ENCODE peak calls at places on chromosomes 11 and 22, in five cellular contexts. Q, I, S, P and F are unnamed samples.

GRCh38 chr22:37739000-37739399 is 42.2 kb downstream of the TRIOBP start:
- DNase-seq in Q (no peak), I (no peak), S (no peak), P (peak), F (no peak)

GRCh38 chr11:94885133-94885532 is 88.2 kb downstream of the CWC15 start:
- DNase-seq in Q (no peak), I (no peak), S (no peak), P (no peak), F (no peak)

GRCh38 chr22:33780761-33781160 is 139.5 kb downstream of the LARGE1 start:
- DNase-seq in Q (no peak), I (no peak), S (no peak), P (no peak), F (no peak)

GRCh38 chr11:75588067-75588481 is 26.0 kb downstream of the SERPINH1 start:
- DNase-seq in Q (no peak), I (no peak), S (no peak), P (no peak), F (peak)

GRCh38 chr11:97751405-97751804 is 1269.3 kb upstream of the CNTN5 start:
- DNase-seq in Q (no peak), I (no peak), S (no peak), P (peak), F (no peak)

GRCh38 chr22:43110444-43110926 is at the start of gene BIK:
- DNase-seq in Q (no peak), I (peak), S (no peak), P (no peak), F (peak)

GRCh38 chr11:119907122-119907933 is 178.3 kb upstream of the NECTIN1 start:
- DNase-seq in Q (no peak), I (peak), S (no peak), P (no peak), F (no peak)

GRCh38 chr11:68798221-68798813 is 43.4 kb downstream of the CPT1A start:
- DNase-seq in Q (no peak), I (no peak), S (no peak), P (no peak), F (peak)

GRCh38 chr11:17421781-17422180 is 33.3 kb upstream of the KCNJ11 start:
- DNase-seq in Q (no peak), I (no peak), S (no peak), P (no peak), F (no peak)

GRCh38 chr22:33062402-33062801 is 4.2 kb upstream of the SYN3 start:
- DNase-seq in Q (no peak), I (no peak), S (no peak), P (no peak), F (no peak)

GRCh38 chr22:32932176-32932575 is 126.0 kb downstream of the SYN3 start:
- DNase-seq in Q (no peak), I (no peak), S (no peak), P (no peak), F (peak)

GRCh38 chr11:130636672-130637463 is 188.4 kb downstream of the ADAMTS15 start:
- DNase-seq in Q (peak), I (no peak), S (peak), P (no peak), F (peak)

GRCh38 chr22:23182289-23183106 is 2.2 kb downstream of the BCR start:
- DNase-seq in Q (no peak), I (no peak), S (no peak), P (no peak), F (no peak)

GRCh38 chr11:69131644-69132300 is 24.0 kb upstream of the SMIM38 start:
- DNase-seq in Q (peak), I (peak), S (peak), P (peak), F (peak)

GRCh38 chr11:10307411-10308207 is 2.7 kb downstream of the ADM start:
- DNase-seq in Q (peak), I (peak), S (peak), P (peak), F (peak)

GRCh38 chr11:134584706-134585445 is 172.8 kb upstream of the B3GAT1 start:
- DNase-seq in Q (no peak), I (no peak), S (no peak), P (peak), F (no peak)

GRCh38 chr11:69218946-69219720 is 63.4 kb downstream of the SMIM38 start:
- DNase-seq in Q (no peak), I (no peak), S (no peak), P (no peak), F (no peak)

GRCh38 chr22:25564320-25564978 is at the start of gene GRK3:
- DNase-seq in Q (peak), I (peak), S (peak), P (peak), F (no peak)

GRCh38 chr22:47086596-47087248 is 324.3 kb downstream of the TBC1D22A start:
- DNase-seq in Q (no peak), I (no peak), S (no peak), P (no peak), F (peak)

GRCh38 chr22:27456696-27457503 is 344.7 kb downstream of the MN1 start:
- DNase-seq in Q (peak), I (no peak), S (no peak), P (no peak), F (no peak)

GRCh38 chr22:38258895-38259294 is 13.9 kb downstream of the TMEM184B start:
- DNase-seq in Q (peak), I (no peak), S (no peak), P (peak), F (no peak)

GRCh38 chr11:36034572-36035331 is 90.9 kb downstream of the LDLRAD3 start:
- DNase-seq in Q (peak), I (no peak), S (no peak), P (no peak), F (no peak)
- H3K27ac ChIP-seq in Q (no peak), I (no peak), S (no peak), P (no peak), F (no peak)

DNA sequence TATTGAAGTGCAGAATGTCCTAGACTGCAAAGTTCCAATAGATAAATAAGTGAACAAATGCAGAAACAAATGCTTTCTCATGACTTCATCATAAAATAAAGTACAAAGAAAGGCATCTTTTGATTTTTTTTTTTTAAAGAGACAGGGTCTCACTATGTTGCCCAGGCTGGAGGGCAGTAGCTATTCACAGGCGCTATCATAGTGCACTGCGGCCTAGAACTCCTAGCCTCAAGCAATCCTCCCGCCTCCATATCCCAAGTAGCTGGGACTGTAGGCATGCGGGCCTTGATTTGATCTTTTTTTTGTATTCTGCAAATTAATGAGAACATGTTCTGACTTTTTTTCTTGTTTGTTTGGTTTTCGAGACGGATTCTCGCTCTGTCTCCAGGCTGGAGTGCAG is 2.4 kb downstream of the ARCN1 start:
- DNase-seq in Q (no peak), I (no peak), S (no peak), P (no peak), F (no peak)
- H3K27ac ChIP-seq in Q (no peak), I (no peak), S (no peak), P (no peak), F (no peak)

GRCh38 chr11:65612691-65613090 is 1.3 kb downstream of the MAP3K11 start:
- DNase-seq in Q (no peak), I (no peak), S (no peak), P (no peak), F (no peak)

GRCh38 chr11:65609236-65609635 is 4.8 kb downstream of the MAP3K11 start:
- DNase-seq in Q (no peak), I (no peak), S (no peak), P (no peak), F (no peak)

GRCh38 chr11:65609711-65610110 is 4.3 kb downstream of the MAP3K11 start:
- DNase-seq in Q (no peak), I (no peak), S (no peak), P (no peak), F (no peak)

GRCh38 chr11:65611758-65612603 is 2.0 kb downstream of the MAP3K11 start:
- DNase-seq in Q (peak), I (no peak), S (no peak), P (peak), F (no peak)

DNA sequence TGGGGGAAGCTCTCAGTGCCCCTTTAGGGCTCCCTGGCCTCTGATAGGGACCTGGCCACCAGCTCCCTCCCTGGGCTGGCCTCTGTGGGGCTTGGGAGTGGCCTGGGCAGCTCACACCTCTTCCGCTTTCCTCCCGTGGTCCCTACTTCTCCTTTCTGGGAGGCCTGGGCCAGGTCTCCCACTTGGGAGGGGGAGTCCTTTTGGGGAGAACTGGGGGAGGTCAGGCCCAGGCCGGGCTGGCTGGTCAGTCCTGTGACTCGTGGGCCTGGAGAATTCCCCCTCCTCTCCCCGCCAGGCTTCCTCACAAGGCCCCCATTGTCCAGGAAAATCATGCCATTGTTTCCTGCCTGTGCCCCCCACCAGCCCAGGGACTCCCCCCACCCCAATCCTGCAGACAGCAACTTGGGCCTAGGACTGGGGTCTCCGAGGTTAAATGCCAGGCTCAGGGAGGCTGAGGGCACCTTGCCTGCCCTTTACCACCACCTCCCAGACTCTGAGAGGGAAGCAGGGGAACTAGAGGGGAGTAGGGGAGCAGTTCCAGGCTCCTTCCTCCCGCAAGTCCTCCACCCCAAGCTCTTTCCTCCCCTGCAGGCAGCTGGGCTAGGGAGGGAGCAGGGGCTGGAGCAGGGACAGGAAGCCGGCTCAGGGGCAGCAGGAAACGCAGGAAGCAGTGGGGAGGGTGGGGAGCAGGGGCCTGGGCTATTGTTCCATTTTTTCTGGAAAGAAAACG is 2.8 kb downstream of the MAP3K11 start:
- DNase-seq in Q (no peak), I (peak), S (no peak), P (peak), F (no peak)
- H3K27ac ChIP-seq in Q (no peak), I (peak), S (no peak), P (peak), F (peak)

GRCh38 chr11:108797578-108798100 is 132.8 kb downstream of the DDX10 start:
- DNase-seq in Q (no peak), I (no peak), S (no peak), P (no peak), F (peak)

GRCh38 chr11:108805030-108805429 is 140.2 kb downstream of the DDX10 start:
- DNase-seq in Q (no peak), I (no peak), S (no peak), P (no peak), F (no peak)

GRCh38 chr11:108807262-108807661 is 142.4 kb downstream of the DDX10 start:
- DNase-seq in Q (no peak), I (no peak), S (no peak), P (no peak), F (no peak)

GRCh38 chr11:108803781-108804180 is 138.9 kb downstream of the DDX10 start:
- DNase-seq in Q (peak), I (no peak), S (no peak), P (no peak), F (no peak)

DNA sequence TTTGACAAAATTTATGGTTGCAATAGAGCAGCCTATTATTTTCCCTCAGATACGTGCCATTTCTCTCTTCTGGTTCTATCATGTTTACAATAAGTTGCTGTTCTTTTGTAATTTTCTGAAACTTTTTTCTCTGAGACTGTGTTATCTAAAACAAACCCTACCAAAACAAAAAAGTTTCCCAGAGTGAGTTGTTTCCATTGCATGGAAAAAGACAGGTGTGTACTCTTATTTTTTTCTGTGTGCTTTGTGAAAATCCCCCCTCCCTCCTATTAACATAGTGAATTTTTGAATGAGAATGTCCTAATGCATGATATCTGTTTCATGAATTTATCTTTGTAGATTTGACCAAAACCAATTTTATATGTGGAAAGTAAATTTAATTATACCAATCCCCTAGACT is 137.6 kb downstream of the DDX10 start:
- DNase-seq in Q (no peak), I (no peak), S (no peak), P (no peak), F (no peak)
- H3K27ac ChIP-seq in Q (no peak), I (no peak), S (no peak), P (no peak), F (no peak)

GRCh38 chr22:48782817-48783511 is 1044.7 kb downstream of the BRD1 start:
- DNase-seq in Q (no peak), I (no peak), S (peak), P (no peak), F (no peak)

GRCh38 chr22:48784701-48785503 is 1042.8 kb downstream of the BRD1 start:
- DNase-seq in Q (no peak), I (no peak), S (no peak), P (no peak), F (no peak)

GRCh38 chr22:48781868-48782267 is 1045.8 kb downstream of the BRD1 start:
- DNase-seq in Q (no peak), I (no peak), S (no peak), P (no peak), F (no peak)

GRCh38 chr22:48782326-48782725 is 1045.3 kb downstream of the BRD1 start:
- DNase-seq in Q (no peak), I (no peak), S (no peak), P (no peak), F (no peak)

DNA sequence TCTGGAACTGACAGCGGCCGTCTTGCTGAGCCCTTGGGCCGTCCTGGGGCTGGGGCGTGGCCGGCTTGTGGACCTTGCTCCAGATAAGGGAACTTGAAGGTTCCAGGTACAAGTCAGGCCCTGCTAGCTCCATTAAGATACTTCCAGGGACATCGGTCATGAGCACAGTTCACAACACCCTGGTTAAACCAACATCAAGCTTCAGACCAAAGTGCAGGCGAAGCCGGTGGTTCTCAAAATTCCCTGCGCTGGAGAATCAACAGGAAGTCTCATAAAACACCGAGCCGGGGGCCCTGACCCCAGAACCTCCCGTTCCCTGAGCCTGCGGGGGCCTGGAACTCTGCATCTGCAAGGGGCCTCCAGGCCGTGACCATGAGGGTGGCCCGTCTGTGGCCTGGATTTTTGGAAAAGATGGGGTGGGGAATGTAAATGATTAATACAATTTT is 1043.8 kb downstream of the BRD1 start:
- DNase-seq in Q (no peak), I (no peak), S (no peak), P (no peak), F (peak)
- H3K27ac ChIP-seq in Q (no peak), I (no peak), S (no peak), P (no peak), F (peak)

DNA sequence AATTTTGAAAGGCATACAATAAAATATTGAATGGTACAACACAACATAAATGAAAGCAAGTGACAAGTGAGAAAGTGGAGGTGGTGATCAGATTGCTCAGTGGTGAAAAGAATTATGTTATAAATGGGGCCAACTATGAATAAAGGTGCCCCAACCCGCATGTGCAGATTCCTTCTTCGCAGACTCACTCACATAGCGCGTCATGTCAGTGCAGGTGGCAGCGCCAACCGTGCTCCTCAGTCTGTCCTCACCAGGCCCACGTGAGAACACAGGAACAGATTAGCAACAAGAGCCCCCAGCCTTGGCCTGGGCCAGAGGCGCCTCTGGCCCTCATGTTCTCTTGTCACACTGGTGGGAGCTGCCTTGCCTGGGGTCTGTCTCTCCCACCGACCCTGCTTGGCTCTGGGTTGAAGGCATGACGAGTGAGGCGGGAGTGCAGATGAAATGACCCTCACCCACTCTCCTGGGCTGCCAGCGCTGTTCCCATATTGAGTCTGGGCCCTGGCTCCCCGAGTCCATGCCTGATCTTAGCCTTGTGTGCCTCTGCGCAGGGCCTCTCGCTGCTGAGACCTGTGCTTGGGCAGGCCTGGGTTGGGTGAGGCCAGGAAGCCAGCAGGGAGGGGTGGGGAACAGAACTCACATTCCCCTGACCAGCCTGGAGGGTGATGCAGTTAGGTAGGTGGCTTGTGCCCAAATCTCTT is 6.4 kb downstream of the ATG16L2 start:
- DNase-seq in Q (no peak), I (no peak), S (no peak), P (no peak), F (no peak)
- H3K27ac ChIP-seq in Q (no peak), I (no peak), S (no peak), P (no peak), F (no peak)

DNA sequence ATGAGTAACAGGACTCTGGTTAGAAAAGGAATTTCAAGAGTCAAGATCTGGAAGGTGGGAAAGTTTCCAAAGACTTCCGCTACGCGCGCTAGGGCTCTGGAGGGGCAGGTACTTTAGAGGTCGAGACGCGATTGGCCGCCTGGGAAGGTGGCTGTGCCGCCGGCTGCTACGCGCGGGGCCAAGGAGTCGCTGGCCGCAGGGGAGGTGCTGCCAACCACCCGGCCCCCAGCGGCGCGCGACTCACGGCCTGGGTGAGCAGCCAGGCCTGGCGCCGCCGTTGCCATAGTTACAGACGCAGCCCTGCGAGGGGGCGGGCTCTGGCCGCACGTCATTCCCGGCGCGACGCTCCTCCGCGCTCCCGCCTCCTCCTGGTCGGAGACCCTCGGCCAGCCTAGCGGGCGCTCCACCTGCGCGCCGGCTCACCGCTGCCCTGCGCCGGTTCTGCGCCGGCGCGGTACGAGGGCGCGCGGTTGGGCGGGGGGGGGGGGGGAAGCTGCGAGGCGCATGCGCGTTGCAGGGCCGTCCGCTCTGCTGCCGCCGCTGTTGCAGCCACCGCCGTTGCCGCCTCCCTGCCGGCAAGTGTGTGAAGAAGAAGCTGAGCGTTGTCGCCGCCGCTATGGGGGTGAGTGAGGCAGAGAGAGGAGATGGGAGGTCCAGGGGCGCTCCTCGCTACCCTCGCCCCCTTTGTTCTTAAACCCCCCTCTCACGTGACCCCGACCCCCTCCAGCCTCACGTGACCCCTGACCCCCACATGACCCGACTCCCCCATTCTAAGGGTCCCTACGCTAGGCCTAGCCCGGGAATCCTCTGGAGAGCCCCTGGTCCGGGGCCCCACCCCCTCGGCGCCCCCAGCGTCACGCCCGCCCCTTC is at the start of gene NAA40:
- DNase-seq in Q (peak), I (peak), S (peak), P (peak), F (peak)
- H3K27ac ChIP-seq in Q (peak), I (peak), S (peak), P (peak), F (peak)

DNA sequence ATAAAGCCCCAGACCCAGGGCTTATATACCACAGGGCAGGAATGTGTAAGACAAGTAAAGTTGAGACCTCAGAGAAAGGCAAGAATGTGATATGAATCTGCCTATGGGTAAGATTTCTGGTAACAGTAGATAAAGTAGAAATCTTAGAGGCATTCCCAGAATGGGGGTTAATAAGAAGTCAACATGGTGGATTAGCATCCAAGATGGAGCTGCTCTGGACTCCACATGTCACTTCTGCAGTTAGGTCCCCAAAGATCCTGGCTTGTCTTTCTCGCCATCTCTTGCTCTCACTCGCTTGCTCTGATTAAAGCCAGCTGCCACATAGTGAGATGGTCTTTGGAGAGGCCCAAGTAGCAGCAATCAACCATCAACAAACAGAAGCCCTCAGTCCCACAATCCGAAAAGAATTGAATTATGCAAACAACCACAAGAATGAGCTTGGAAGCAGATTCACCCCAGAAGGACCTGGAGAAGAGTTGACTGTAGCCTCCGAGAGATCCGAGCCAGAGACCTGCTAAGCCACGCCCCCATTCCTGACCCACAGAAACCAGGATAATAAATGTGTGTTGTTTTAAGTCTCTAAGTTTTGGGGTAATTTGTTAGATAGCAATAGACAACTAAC is 5.4 kb upstream of the C11orf86 start:
- DNase-seq in Q (peak), I (no peak), S (no peak), P (no peak), F (no peak)
- H3K27ac ChIP-seq in Q (peak), I (peak), S (no peak), P (no peak), F (no peak)